ENCODE peak calls at places on chromosomes 2 and 18, in eight cellular contexts. One of them, this sample, is unnamed.

GRCh38 chr2:241855245-241855887 is 3.3 kb downstream of the PDCD1 start:
- DNase-seq in IMR-90: no peak
- DNase-seq in ovary: peak; percentile 27
- DNase-seq in left ventricle myocardium inferior: no peak
- DNase-seq in cardiac muscle cell: no peak
- DNase-seq in stomach: no peak
- DNase-seq in adrenal gland: no peak
- DNase-seq in sigmoid colon: peak; percentile 65
- DNase-seq in this sample: no peak

GRCh38 chr2:112848833-112849232 is 12.3 kb upstream of the IL1B start:
- DNase-seq in IMR-90: no peak
- DNase-seq in ovary: no peak
- DNase-seq in left ventricle myocardium inferior: no peak
- DNase-seq in cardiac muscle cell: no peak
- DNase-seq in stomach: no peak
- DNase-seq in adrenal gland: no peak
- DNase-seq in sigmoid colon: no peak
- DNase-seq in this sample: no peak

GRCh38 chr2:239109041-239109915 is 261.4 kb downstream of the TWIST2 start:
- DNase-seq in IMR-90: peak; percentile 37
- DNase-seq in ovary: no peak
- DNase-seq in left ventricle myocardium inferior: peak; percentile 43
- DNase-seq in cardiac muscle cell: no peak
- DNase-seq in stomach: peak; percentile 85
- DNase-seq in adrenal gland: no peak
- DNase-seq in sigmoid colon: no peak
- DNase-seq in this sample: no peak

GRCh38 chr2:9975805-9976447 is 24.4 kb downstream of the GRHL1 start:
- DNase-seq in IMR-90: peak; percentile 98
- DNase-seq in ovary: no peak
- DNase-seq in left ventricle myocardium inferior: no peak
- DNase-seq in cardiac muscle cell: no peak
- DNase-seq in stomach: no peak
- DNase-seq in adrenal gland: peak; percentile 71
- DNase-seq in sigmoid colon: no peak
- DNase-seq in this sample: no peak

GRCh38 chr2:10342245-10342951 is 39.7 kb downstream of the HPCAL1 start:
- DNase-seq in IMR-90: no peak
- DNase-seq in ovary: no peak
- DNase-seq in left ventricle myocardium inferior: no peak
- DNase-seq in cardiac muscle cell: no peak
- DNase-seq in stomach: no peak
- DNase-seq in adrenal gland: no peak
- DNase-seq in sigmoid colon: no peak
- DNase-seq in this sample: no peak

GRCh38 chr2:39368846-39369245 is 68.2 kb downstream of the MAP4K3 start:
- DNase-seq in IMR-90: no peak
- DNase-seq in ovary: no peak
- DNase-seq in left ventricle myocardium inferior: no peak
- DNase-seq in cardiac muscle cell: no peak
- DNase-seq in stomach: no peak
- DNase-seq in adrenal gland: no peak
- DNase-seq in sigmoid colon: no peak
- DNase-seq in this sample: no peak

GRCh38 chr2:170161516-170162260 is 16.3 kb upstream of the MYO3B start:
- DNase-seq in IMR-90: no peak
- DNase-seq in ovary: no peak
- DNase-seq in left ventricle myocardium inferior: no peak
- DNase-seq in cardiac muscle cell: no peak
- DNase-seq in stomach: no peak
- DNase-seq in adrenal gland: no peak
- DNase-seq in sigmoid colon: no peak
- DNase-seq in this sample: no peak

GRCh38 chr2:196239622-196240587 is 68.5 kb upstream of the STK17B start:
- DNase-seq in IMR-90: peak; percentile 93
- DNase-seq in ovary: no peak
- DNase-seq in left ventricle myocardium inferior: peak; percentile 52
- DNase-seq in cardiac muscle cell: no peak
- DNase-seq in stomach: peak; percentile 67
- DNase-seq in adrenal gland: peak; percentile 57
- DNase-seq in sigmoid colon: peak; percentile 73
- DNase-seq in this sample: peak; percentile 60

GRCh38 chr2:23487735-23488492 is 102.9 kb downstream of the KLHL29 start:
- DNase-seq in IMR-90: peak; percentile 83
- DNase-seq in ovary: no peak
- DNase-seq in left ventricle myocardium inferior: no peak
- DNase-seq in cardiac muscle cell: no peak
- DNase-seq in stomach: no peak
- DNase-seq in adrenal gland: no peak
- DNase-seq in sigmoid colon: no peak
- DNase-seq in this sample: no peak

GRCh38 chr2:49369650-49370049 is 215.3 kb upstream of the FSHR start:
- DNase-seq in IMR-90: no peak
- DNase-seq in ovary: no peak
- DNase-seq in left ventricle myocardium inferior: no peak
- DNase-seq in cardiac muscle cell: no peak
- DNase-seq in stomach: no peak
- DNase-seq in adrenal gland: no peak
- DNase-seq in sigmoid colon: no peak
- DNase-seq in this sample: no peak

GRCh38 chr2:231315896-231316295 is 79.6 kb upstream of the B3GNT7 start:
- DNase-seq in IMR-90: no peak
- DNase-seq in ovary: no peak
- DNase-seq in left ventricle myocardium inferior: no peak
- DNase-seq in cardiac muscle cell: no peak
- DNase-seq in stomach: no peak
- DNase-seq in adrenal gland: no peak
- DNase-seq in sigmoid colon: no peak
- DNase-seq in this sample: no peak

GRCh38 chr2:609520-610280 is 67.5 kb downstream of the TMEM18 start:
- DNase-seq in IMR-90: no peak
- DNase-seq in ovary: no peak
- DNase-seq in left ventricle myocardium inferior: no peak
- DNase-seq in cardiac muscle cell: no peak
- DNase-seq in stomach: no peak
- DNase-seq in adrenal gland: peak; percentile 12
- DNase-seq in sigmoid colon: no peak
- DNase-seq in this sample: no peak

GRCh38 chr2:201357216-201357615 is at the start of gene FLACC1:
- DNase-seq in IMR-90: peak; percentile 82
- DNase-seq in ovary: no peak
- DNase-seq in left ventricle myocardium inferior: no peak
- DNase-seq in cardiac muscle cell: peak; percentile 64
- DNase-seq in stomach: no peak
- DNase-seq in adrenal gland: peak; percentile 60
- DNase-seq in sigmoid colon: no peak
- DNase-seq in this sample: no peak

GRCh38 chr2:220127311-220127710 is 499.9 kb downstream of the SLC4A3 start:
- DNase-seq in IMR-90: no peak
- DNase-seq in ovary: no peak
- DNase-seq in left ventricle myocardium inferior: no peak
- DNase-seq in cardiac muscle cell: no peak
- DNase-seq in stomach: no peak
- DNase-seq in adrenal gland: no peak
- DNase-seq in sigmoid colon: no peak
- DNase-seq in this sample: no peak

GRCh38 chr18:55779461-55779710 is 191.4 kb upstream of the TCF4 start:
- DNase-seq in IMR-90: no peak
- DNase-seq in ovary: no peak
- DNase-seq in left ventricle myocardium inferior: peak; percentile 34
- DNase-seq in cardiac muscle cell: no peak
- DNase-seq in stomach: no peak
- DNase-seq in adrenal gland: no peak
- DNase-seq in sigmoid colon: no peak
- DNase-seq in this sample: no peak

GRCh38 chr18:55783921-55784320 is 195.9 kb upstream of the TCF4 start:
- DNase-seq in IMR-90: no peak
- DNase-seq in ovary: no peak
- DNase-seq in left ventricle myocardium inferior: no peak
- DNase-seq in cardiac muscle cell: no peak
- DNase-seq in stomach: no peak
- DNase-seq in adrenal gland: no peak
- DNase-seq in sigmoid colon: no peak
- DNase-seq in this sample: no peak

GRCh38 chr18:55779711-55780590 is 192.0 kb upstream of the TCF4 start:
- DNase-seq in IMR-90: peak; percentile 30
- DNase-seq in ovary: peak; percentile 43
- DNase-seq in left ventricle myocardium inferior: peak; percentile 44
- DNase-seq in cardiac muscle cell: peak; percentile 63
- DNase-seq in stomach: no peak
- DNase-seq in adrenal gland: no peak
- DNase-seq in sigmoid colon: peak; percentile 63
- DNase-seq in this sample: no peak

GRCh38 chr18:55780591-55781071 is 192.6 kb upstream of the TCF4 start:
- DNase-seq in IMR-90: peak; percentile 48
- DNase-seq in ovary: no peak
- DNase-seq in left ventricle myocardium inferior: no peak
- DNase-seq in cardiac muscle cell: no peak
- DNase-seq in stomach: no peak
- DNase-seq in adrenal gland: no peak
- DNase-seq in sigmoid colon: no peak
- DNase-seq in this sample: no peak

DNA sequence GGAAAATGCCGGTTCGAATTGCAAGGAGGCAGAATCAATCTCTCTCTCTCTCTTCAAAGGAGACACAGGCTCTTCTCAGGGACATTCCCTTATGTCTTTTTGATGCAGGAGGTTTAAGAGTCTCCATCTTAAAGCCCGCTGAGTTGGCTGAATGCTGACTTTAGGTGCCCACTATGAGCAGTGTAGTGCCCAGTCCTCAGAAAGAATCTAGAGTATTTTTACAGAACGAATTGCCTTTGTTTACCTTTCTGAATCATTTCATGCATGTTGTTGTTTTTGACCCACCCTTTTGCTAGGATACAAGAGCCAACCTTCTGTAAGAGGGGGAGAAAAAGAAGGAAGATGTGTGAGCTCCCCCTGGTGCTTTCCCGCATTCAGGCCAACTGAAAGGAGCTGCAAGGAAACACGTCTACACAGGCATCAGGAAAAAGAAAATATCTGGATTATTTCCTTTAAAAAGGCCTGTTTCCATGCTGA is 193.5 kb upstream of the TCF4 start:
- DNase-seq in IMR-90: peak; percentile 77
- DNase-seq in ovary: peak; percentile 31
- DNase-seq in left ventricle myocardium inferior: peak; percentile 35
- DNase-seq in cardiac muscle cell: peak; percentile 59
- DNase-seq in stomach: no peak
- DNase-seq in adrenal gland: peak; percentile 39
- DNase-seq in sigmoid colon: no peak
- DNase-seq in this sample: no peak
- TF ChIP-seq CTCF in IMR-90: peak; percentile 80
- TF ChIP-seq CTCF in ovary: peak; percentile 44
- TF ChIP-seq CTCF in left ventricle myocardium inferior: peak; percentile 75
- TF ChIP-seq CTCF in cardiac muscle cell: peak; percentile 88
- TF ChIP-seq CTCF in stomach: no peak
- TF ChIP-seq CTCF in adrenal gland: peak; percentile 42
- TF ChIP-seq CTCF in sigmoid colon: peak; percentile 28
- TF ChIP-seq CTCF in this sample: no peak

GRCh38 chr2:98467082-98467536 is 22.5 kb downstream of the INPP4A start:
- DNase-seq in IMR-90: no peak
- DNase-seq in ovary: no peak
- DNase-seq in left ventricle myocardium inferior: no peak
- DNase-seq in cardiac muscle cell: no peak
- DNase-seq in stomach: no peak
- DNase-seq in adrenal gland: no peak
- DNase-seq in sigmoid colon: peak; percentile 41
- DNase-seq in this sample: no peak
- H3K27ac ChIP-seq in IMR-90: no peak overlapping the region
- H3K27ac ChIP-seq in ovary: no peak overlapping the region
- H3K27ac ChIP-seq in left ventricle myocardium inferior: no peak overlapping the region
- H3K27ac ChIP-seq in cardiac muscle cell: no peak overlapping the region
- H3K27ac ChIP-seq in stomach: no peak overlapping the region
- H3K27ac ChIP-seq in adrenal gland: peak overlapping the region; percentile 54
- H3K27ac ChIP-seq in sigmoid colon: no peak overlapping the region
- H3K27ac ChIP-seq in this sample: peak overlapping the region; percentile 87

GRCh38 chr2:119549236-119549635 is 5.0 kb downstream of the CFAP221 start:
- DNase-seq in IMR-90: peak; percentile 8
- DNase-seq in ovary: no peak
- DNase-seq in left ventricle myocardium inferior: no peak
- DNase-seq in cardiac muscle cell: no peak
- DNase-seq in stomach: no peak
- DNase-seq in adrenal gland: no peak
- DNase-seq in sigmoid colon: no peak
- DNase-seq in this sample: no peak
- H3K27me3 ChIP-seq in IMR-90: peaks cover 19% of the 10 kb centered on the region
- H3K27me3 ChIP-seq in ovary: no peaks in the 10 kb centered on the region
- H3K27me3 ChIP-seq in left ventricle myocardium inferior: peaks cover 5% of the 10 kb centered on the region
- H3K27me3 ChIP-seq in cardiac muscle cell: no peaks in the 10 kb centered on the region
- H3K27me3 ChIP-seq in stomach: no peaks in the 10 kb centered on the region
- H3K27me3 ChIP-seq in adrenal gland: no peaks in the 10 kb centered on the region
- H3K27me3 ChIP-seq in sigmoid colon: no peaks in the 10 kb centered on the region
- H3K27me3 ChIP-seq in this sample: peaks cover 29% of the 10 kb centered on the region

GRCh38 chr2:28225472-28225915 is 167.2 kb upstream of the FOSL2 start:
- DNase-seq in IMR-90: no peak
- DNase-seq in ovary: no peak
- DNase-seq in left ventricle myocardium inferior: no peak
- DNase-seq in cardiac muscle cell: no peak
- DNase-seq in stomach: no peak
- DNase-seq in adrenal gland: no peak
- DNase-seq in sigmoid colon: no peak
- DNase-seq in this sample: no peak

GRCh38 chr2:28226558-28226957 is 166.1 kb upstream of the FOSL2 start:
- DNase-seq in IMR-90: no peak
- DNase-seq in ovary: no peak
- DNase-seq in left ventricle myocardium inferior: no peak
- DNase-seq in cardiac muscle cell: no peak
- DNase-seq in stomach: no peak
- DNase-seq in adrenal gland: no peak
- DNase-seq in sigmoid colon: no peak
- DNase-seq in this sample: no peak

GRCh38 chr2:28227498-28227897 is 165.2 kb upstream of the FOSL2 start:
- DNase-seq in IMR-90: no peak
- DNase-seq in ovary: no peak
- DNase-seq in left ventricle myocardium inferior: no peak
- DNase-seq in cardiac muscle cell: no peak
- DNase-seq in stomach: no peak
- DNase-seq in adrenal gland: no peak
- DNase-seq in sigmoid colon: no peak
- DNase-seq in this sample: no peak

GRCh38 chr2:28231110-28231621 is 161.5 kb upstream of the FOSL2 start:
- DNase-seq in IMR-90: peak; percentile 69
- DNase-seq in ovary: no peak
- DNase-seq in left ventricle myocardium inferior: peak; percentile 22
- DNase-seq in cardiac muscle cell: no peak
- DNase-seq in stomach: peak; percentile 65
- DNase-seq in adrenal gland: peak; percentile 63
- DNase-seq in sigmoid colon: no peak
- DNase-seq in this sample: no peak

DNA sequence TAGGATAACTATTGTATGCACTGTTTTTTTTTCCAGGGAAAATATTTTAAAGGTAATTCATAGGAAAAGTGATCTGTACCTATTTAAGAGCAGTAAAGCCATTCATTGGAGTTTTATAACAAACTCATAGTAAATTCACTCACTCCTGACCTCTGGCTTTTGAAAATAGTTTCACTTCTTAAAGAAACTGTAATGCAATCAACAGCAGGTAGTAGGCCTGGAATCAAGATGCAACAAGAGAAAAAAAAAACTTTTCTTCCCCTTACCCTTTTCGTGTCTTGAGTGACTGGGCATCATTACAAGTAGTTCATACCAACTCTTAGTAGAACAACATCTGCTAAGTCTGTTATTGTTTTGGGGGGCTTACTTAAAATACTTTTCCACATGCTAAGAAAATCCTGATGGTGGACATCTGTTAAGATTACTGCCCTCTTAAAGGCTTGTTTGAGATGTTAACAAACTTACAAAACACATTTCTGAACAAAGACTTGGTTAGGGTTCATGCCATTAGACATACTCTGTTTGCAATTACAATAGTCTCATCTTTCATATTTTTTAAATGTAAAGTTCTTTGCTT is 164.2 kb upstream of the FOSL2 start:
- DNase-seq in IMR-90: peak; percentile 38
- DNase-seq in ovary: no peak
- DNase-seq in left ventricle myocardium inferior: no peak
- DNase-seq in cardiac muscle cell: no peak
- DNase-seq in stomach: no peak
- DNase-seq in adrenal gland: no peak
- DNase-seq in sigmoid colon: no peak
- DNase-seq in this sample: no peak
- TF ChIP-seq CTCF in IMR-90: peak; percentile 22
- TF ChIP-seq CTCF in ovary: no peak
- TF ChIP-seq CTCF in left ventricle myocardium inferior: peak; percentile 26
- TF ChIP-seq CTCF in cardiac muscle cell: no peak
- TF ChIP-seq CTCF in stomach: no peak
- TF ChIP-seq CTCF in adrenal gland: no peak
- TF ChIP-seq CTCF in sigmoid colon: peak; percentile 34
- TF ChIP-seq CTCF in this sample: no peak